ENCODE peak calls at places on chromosomes 16 and 17, in six cellular contexts. N is mesenchymal stem cell, Q is IMR-90, Z is trophoblast cell, V is mesendoderm, Y is neuronal stem cell. L is an unnamed sample.

GRCh38 chr16:17451835-17452234 is 18.9 kb downstream of the XYLT1 start:
- DNase-seq in N (no peak), Q (no peak), Z (no peak), V (no peak), Y (no peak), L (no peak)

GRCh38 chr16:16183562-16183961 is 39.7 kb downstream of the ABCC6 start:
- DNase-seq in N (no peak), Q (no peak), Z (no peak), V (peak; percentile 61), Y (no peak), L (peak; percentile 61)

GRCh38 chr17:76032073-76032779 is 5.1 kb upstream of the EVPL start:
- DNase-seq in N (no peak), Q (no peak), Z (peak; percentile 98), V (no peak), Y (no peak), L (no peak)

GRCh38 chr16:31386157-31386984 is 6.8 kb upstream of the ITGAD start:
- DNase-seq in N (peak; percentile 1), Q (peak; percentile 72), Z (peak; percentile 85), V (peak; percentile 78), Y (no peak), L (no peak)

GRCh38 chr16:84425696-84426095 is 57.4 kb downstream of the ATP2C2 start:
- DNase-seq in N (no peak), Q (no peak), Z (no peak), V (no peak), Y (no peak), L (no peak)

GRCh38 chr17:31472137-31472536 is 80.7 kb downstream of the RAB11FIP4 start:
- DNase-seq in N (no peak), Q (no peak), Z (no peak), V (peak; percentile 37), Y (no peak), L (no peak)

GRCh38 chr17:13027246-13027645 is 9.4 kb upstream of the ELAC2 start:
- DNase-seq in N (no peak), Q (peak; percentile 29), Z (peak; percentile 6), V (no peak), Y (no peak), L (no peak)

GRCh38 chr16:67663151-67663876 is 2.6 kb downstream of the PARD6A start:
- DNase-seq in N (peak; percentile 26), Q (no peak), Z (no peak), V (peak; percentile 64), Y (no peak), L (peak; percentile 79)

GRCh38 chr16:81266680-81267095 is 28.2 kb downstream of the BCO1 start:
- DNase-seq in N (no peak), Q (no peak), Z (no peak), V (no peak), Y (no peak), L (no peak)

GRCh38 chr16:85991425-85991824 is 92.5 kb downstream of the IRF8 start:
- DNase-seq in N (no peak), Q (no peak), Z (no peak), V (no peak), Y (no peak), L (no peak)

GRCh38 chr17:82973456-82974135 is 105.8 kb upstream of the METRNL start:
- DNase-seq in N (no peak), Q (no peak), Z (no peak), V (no peak), Y (no peak), L (peak; percentile 22)

GRCh38 chr16:11151156-11151904 is 104.7 kb downstream of the SOCS1 start:
- DNase-seq in N (no peak), Q (no peak), Z (no peak), V (no peak), Y (no peak), L (no peak)

GRCh38 chr16:27239906-27240655 is 28.5 kb downstream of the NSMCE1 start:
- DNase-seq in N (peak; percentile 88), Q (peak; percentile 44), Z (no peak), V (no peak), Y (no peak), L (peak; percentile 9)

GRCh38 chr16:17448640-17449638 is 21.8 kb downstream of the XYLT1 start:
- DNase-seq in N (no peak), Q (no peak), Z (no peak), V (no peak), Y (no peak), L (no peak)

GRCh38 chr16:46884513-46885293 is 541 bp downstream of the GPT2 start:
- DNase-seq in N (peak; percentile 33), Q (peak; percentile 20), Z (peak; percentile 17), V (peak; percentile 36), Y (peak; percentile 37), L (no peak)

GRCh38 chr16:73483076-73483791 is 435.3 kb upstream of the ZFHX3 start:
- DNase-seq in N (no peak), Q (no peak), Z (no peak), V (peak; percentile 84), Y (peak; percentile 6), L (peak; percentile 77)

GRCh38 chr16:2231016-2231931 is 5.0 kb upstream of the DNASE1L2 start:
- DNase-seq in N (peak; percentile 51), Q (no peak), Z (no peak), V (no peak), Y (no peak), L (no peak)

GRCh38 chr16:89965447-89966225 is 17.1 kb downstream of the DEF8 start:
- DNase-seq in N (no peak), Q (no peak), Z (no peak), V (no peak), Y (no peak), L (no peak)

GRCh38 chr17:13002761-13003453 is 14.9 kb downstream of the ELAC2 start:
- DNase-seq in N (peak; percentile 70), Q (peak; percentile 77), Z (peak; percentile 70), V (peak; percentile 74), Y (peak; percentile 71), L (peak; percentile 78)

GRCh38 chr17:61073799-61074513 is 325.7 kb upstream of the TBX2 start:
- DNase-seq in N (no peak), Q (no peak), Z (no peak), V (peak; percentile 3), Y (no peak), L (no peak)

GRCh38 chr16:54356391-54356790 is 69.8 kb upstream of the IRX3 start:
- DNase-seq in N (no peak), Q (no peak), Z (no peak), V (no peak), Y (no peak), L (no peak)

GRCh38 chr16:1068451-1068850 is 4.1 kb upstream of the SSTR5 start:
- DNase-seq in N (no peak), Q (no peak), Z (no peak), V (no peak), Y (no peak), L (no peak)

GRCh38 chr17:75417054-75417453 is 11.6 kb upstream of the GRB2 start:
- DNase-seq in N (no peak), Q (no peak), Z (no peak), V (no peak), Y (no peak), L (no peak)

GRCh38 chr17:1643293-1643998 is 2.1 kb downstream of the SCARF1 start:
- DNase-seq in N (no peak), Q (no peak), Z (peak; percentile 52), V (peak; percentile 81), Y (peak; percentile 45), L (peak; percentile 96)
- H4K8ac ChIP-seq in N (peak overlapping the region; percentile 90), Q (peak overlapping the region; percentile 54), Z (no peak overlapping the region), V (no peak overlapping the region), Y (no peak overlapping the region), L (no peak overlapping the region)

GRCh38 chr17:4393806-4394205 is 27.3 kb upstream of the UBE2G1 start:
- DNase-seq in N (no peak), Q (no peak), Z (no peak), V (no peak), Y (no peak), L (no peak)

GRCh38 chr17:4394208-4395110 is 28.0 kb upstream of the UBE2G1 start:
- DNase-seq in N (no peak), Q (no peak), Z (peak; percentile 77), V (no peak), Y (no peak), L (no peak)

GRCh38 chr17:4386406-4386805 is 19.9 kb upstream of the UBE2G1 start:
- DNase-seq in N (no peak), Q (no peak), Z (no peak), V (no peak), Y (no peak), L (no peak)

DNA sequence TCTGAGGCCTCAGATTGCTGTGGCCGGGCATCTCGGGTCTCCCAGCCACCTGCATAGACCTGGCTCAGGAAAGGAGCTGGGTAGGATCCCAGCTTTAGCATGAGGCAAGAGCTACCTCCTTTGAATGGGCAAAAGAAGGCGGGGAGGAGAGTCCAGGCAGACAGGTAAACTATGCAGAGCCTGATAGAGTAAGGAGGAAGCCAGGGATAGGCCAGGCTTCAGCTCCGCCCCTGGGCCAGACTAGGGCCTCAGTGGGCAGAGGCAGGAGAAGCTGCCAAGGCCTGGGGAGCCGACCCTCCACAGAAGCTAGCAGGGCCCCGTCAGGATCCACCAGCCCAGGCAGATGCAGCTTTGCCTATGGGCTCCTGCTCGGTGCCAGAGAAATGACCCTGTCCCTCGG is 22.6 kb upstream of the UBE2G1 start:
- DNase-seq in N (no peak), Q (no peak), Z (no peak), V (peak; percentile 42), Y (no peak), L (peak; percentile 91)
- H3K18ac ChIP-seq in N (no peak overlapping the region), Q (no peak overlapping the region), Z (no peak overlapping the region), V (no peak overlapping the region), Y (peak overlapping the region; percentile 57), L (no peak overlapping the region)

DNA sequence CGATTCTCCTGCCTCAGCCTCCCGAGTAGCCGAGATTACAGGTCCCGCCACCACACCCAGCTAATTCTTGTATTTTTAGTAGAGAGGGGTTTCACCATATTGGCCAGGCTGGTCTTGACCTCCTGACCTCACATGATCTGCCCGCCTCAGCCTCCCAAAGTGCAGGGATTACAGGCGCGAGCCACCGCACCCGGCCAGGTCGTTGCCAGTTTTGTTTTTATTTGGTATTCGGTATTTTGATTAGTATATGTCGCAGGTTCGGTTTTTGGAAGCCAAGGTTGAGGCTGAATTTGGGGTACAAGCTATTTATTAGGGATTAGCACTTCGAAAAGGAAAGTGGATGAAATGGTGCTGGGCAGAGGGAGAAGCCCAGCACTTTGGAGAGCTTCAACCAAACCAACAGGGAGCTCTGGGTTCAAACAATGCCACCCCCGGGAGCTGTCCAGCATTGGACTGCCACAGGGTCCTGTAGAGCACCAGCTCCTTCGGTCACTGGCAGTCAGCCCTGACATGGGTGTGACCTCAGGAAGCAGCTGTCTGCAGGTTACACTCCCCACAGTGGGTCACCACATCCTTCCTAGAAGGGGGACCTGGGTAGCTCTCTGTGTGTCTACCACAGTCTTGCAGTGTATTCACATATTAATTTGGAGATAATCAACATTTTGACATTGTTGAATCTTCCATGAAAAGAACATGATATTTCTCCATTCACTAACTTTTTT is 1.5 kb upstream of the CLEC10A start:
- DNase-seq in N (no peak), Q (no peak), Z (no peak), V (peak; percentile 10), Y (no peak), L (no peak)
- H4K8ac ChIP-seq in N (no peak overlapping the region), Q (no peak overlapping the region), Z (no peak overlapping the region), V (no peak overlapping the region), Y (no peak overlapping the region), L (no peak overlapping the region)

DNA sequence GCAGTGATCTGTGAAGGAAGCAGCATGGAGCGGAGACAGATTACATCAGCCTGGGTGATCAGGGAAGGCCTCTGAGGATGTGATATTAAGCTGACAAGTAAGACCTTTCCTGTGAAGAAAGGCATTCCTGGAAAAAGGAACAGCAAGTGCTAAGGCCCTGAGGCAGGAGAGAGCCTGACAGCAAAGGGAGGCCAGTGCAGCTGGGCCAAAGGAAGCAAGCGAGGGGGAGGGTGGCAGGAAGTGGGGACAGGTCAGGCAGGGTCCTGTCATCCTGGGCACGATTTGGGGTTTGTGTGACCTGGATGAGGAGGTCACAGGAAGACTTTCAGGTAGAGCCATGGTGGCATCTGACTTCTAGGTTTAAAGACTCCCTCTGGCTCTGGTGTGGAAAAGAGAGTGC is 12.3 kb downstream of the CPNE2 start:
- DNase-seq in N (no peak), Q (no peak), Z (no peak), V (no peak), Y (no peak), L (no peak)
- H3K18ac ChIP-seq in N (no peak overlapping the region), Q (no peak overlapping the region), Z (no peak overlapping the region), V (no peak overlapping the region), Y (peak overlapping the region; percentile 70), L (no peak overlapping the region)